ENCODE peak calls at places on chromosome 21, in seven cellular contexts. S, Q, F, K, A, E and W are unnamed samples.

GRCh38 chr21:38925923-38926322 is 120.2 kb downstream of the ETS2 start:
- DNase-seq in F (no peak), K (no peak), A (no peak), S (no peak), Q (no peak), E (no peak), W (peak)

GRCh38 chr21:33514234-33514633 is 22.7 kb upstream of the DNAJC28 start:
- DNase-seq in K (no peak), E (no peak), S (no peak), A (no peak), Q (no peak), F (no peak), W (no peak)

GRCh38 chr21:45963225-45963555 is 18.4 kb upstream of the COL6A1 start:
- DNase-seq in Q (no peak), E (no peak), F (no peak), A (no peak), K (no peak), S (no peak), W (no peak)

GRCh38 chr21:42423197-42423675 is 19.5 kb downstream of the UBASH3A start:
- DNase-seq in A (no peak), S (no peak), E (no peak), K (no peak), Q (no peak), F (no peak), W (no peak)

GRCh38 chr21:35465750-35466149 is 416.6 kb upstream of the RUNX1 start:
- DNase-seq in K (no peak), F (no peak), E (no peak), A (no peak), S (no peak), Q (no peak), W (no peak)

GRCh38 chr21:21200103-21200938 is 202.1 kb downstream of the NCAM2 start:
- DNase-seq in S (no peak), Q (no peak), A (no peak), E (no peak), K (no peak), F (no peak), W (peak)

GRCh38 chr21:26177187-26177586 is 6.6 kb upstream of the APP start:
- DNase-seq in A (no peak), S (no peak), K (no peak), E (no peak), F (no peak), Q (no peak), W (no peak)

GRCh38 chr21:41583274-41583790 is 75.4 kb upstream of the TMPRSS2 start:
- DNase-seq in K (peak), E (no peak), A (no peak), F (no peak), Q (no peak), S (no peak), W (no peak)

GRCh38 chr21:42454221-42454570 is 41.8 kb downstream of the RSPH1 start:
- DNase-seq in Q (no peak), A (no peak), F (no peak), S (no peak), K (no peak), E (no peak), W (no peak)

GRCh38 chr21:41931041-41931451 is 22.8 kb downstream of the C2CD2 start:
- DNase-seq in A (no peak), K (peak), E (no peak), F (no peak), S (no peak), Q (no peak), W (no peak)

GRCh38 chr21:42683371-42684108 is 30.1 kb downstream of the PDE9A start:
- DNase-seq in S (no peak), K (no peak), F (no peak), Q (no peak), A (no peak), E (no peak), W (peak)

GRCh38 chr21:36591326-36591970 is 107.5 kb upstream of the SIM2 start:
- DNase-seq in Q (no peak), K (no peak), E (no peak), A (no peak), F (no peak), S (no peak), W (no peak)

GRCh38 chr21:29504751-29505321 is 206.1 kb downstream of the BACH1 start:
- DNase-seq in E (no peak), A (no peak), S (no peak), F (no peak), K (no peak), Q (no peak), W (no peak)

GRCh38 chr21:40466893-40467483 is 380.0 kb downstream of the DSCAM start:
- DNase-seq in E (no peak), A (no peak), F (peak), Q (peak), S (peak), K (peak), W (no peak)

GRCh38 chr21:37799193-37800121 is 116.8 kb downstream of the KCNJ6 start:
- DNase-seq in F (no peak), S (no peak), K (no peak), A (no peak), E (no peak), Q (no peak), W (no peak)

GRCh38 chr21:45074818-45075605 is 632 bp downstream of the ADARB1 start:
- DNase-seq in E (no peak), K (peak), S (no peak), F (peak), A (no peak), Q (peak), W (peak)

GRCh38 chr21:27802816-27803475 is 836.1 kb upstream of the ADAMTS5 start:
- DNase-seq in K (peak), Q (peak), S (peak), F (peak), E (no peak), A (no peak), W (peak)